ENCODE peak calls at places on chromosome 22, in five cellular contexts. T is renal cortical epithelial cell; F is NB4; Q is activated CD4-positive, alpha-beta T cell treated with anti-CD3 and anti-CD28 coated beads, Interleukin-2, amount 50 U/mL, for 48 hours; S is H7. B is an unnamed sample.

GRCh38 chr22:37560682-37561208 is 465 bp downstream of the CDC42EP1 start:
- DNase-seq in S (peak), T (no peak), F (no peak), Q (no peak), B (peak)

GRCh38 chr22:26492220-26492619 is 8.5 kb downstream of the SRRD start:
- DNase-seq in S (no peak), Q (no peak), F (no peak), T (no peak), B (no peak)

GRCh38 chr22:48366591-48366990 is 1461.1 kb downstream of the BRD1 start:
- DNase-seq in T (no peak), F (no peak), S (no peak), Q (no peak), B (no peak)

GRCh38 chr22:41417622-41418390 is 28.8 kb downstream of the TOB2 start:
- DNase-seq in Q (no peak), T (peak), S (peak), F (no peak), B (no peak)

GRCh38 chr22:20246368-20247009 is 21.6 kb downstream of the RTN4R start:
- DNase-seq in S (peak), T (no peak), F (no peak), Q (no peak), B (no peak)

GRCh38 chr22:21022955-21023614 is 8.1 kb downstream of the P2RX6 start:
- DNase-seq in F (no peak), T (no peak), Q (no peak), S (peak), B (no peak)

GRCh38 chr22:41285441-41285819 is 557 bp downstream of the RANGAP1 start:
- DNase-seq in Q (peak), T (peak), S (peak), F (peak), B (peak)

GRCh38 chr22:37378642-37379058 is 48.6 kb downstream of the ELFN2 start:
- DNase-seq in Q (no peak), T (no peak), F (no peak), S (no peak), B (peak)

GRCh38 chr22:48734961-48735360 is 1092.7 kb downstream of the BRD1 start:
- DNase-seq in Q (no peak), F (no peak), S (no peak), T (no peak), B (no peak)

GRCh38 chr22:31898406-31898805 is 45.9 kb upstream of the YWHAH start:
- DNase-seq in S (no peak), T (no peak), F (no peak), Q (no peak), B (no peak)

GRCh38 chr22:24482586-24482985 is 12.5 kb upstream of the UPB1 start:
- DNase-seq in S (no peak), T (peak), Q (no peak), F (peak), B (peak)

GRCh38 chr22:49027122-49027670 is 800.5 kb downstream of the BRD1 start:
- DNase-seq in Q (no peak), F (no peak), T (no peak), S (no peak), B (no peak)

B was measured in PC-3.